ENCODE peak calls at places on chromosomes 11 and 22, in four cellular contexts. O is cardiac muscle cell, E is substantia nigra, U is stomach. X is an unnamed sample.

GRCh38 chr22:30866811-30867271 is 101.7 kb downstream of the MORC2 start:
- DNase-seq in U (no peak), E (no peak), O (no peak), X (no peak)

GRCh38 chr11:19938051-19938856 is 222.0 kb downstream of the DBX1 start:
- DNase-seq in U (peak; percentile 53), E (no peak), O (peak; percentile 75), X (peak; percentile 75)

GRCh38 chr11:112584674-112585073 is 324.0 kb upstream of the PLET1 start:
- DNase-seq in O (peak; percentile 41), E (no peak), U (no peak), X (no peak)

GRCh38 chr11:119103793-119104192 is 2.1 kb upstream of the DPAGT1 start:
- DNase-seq in U (no peak), O (no peak), E (no peak), X (no peak)

GRCh38 chr11:130181295-130182272 is 22.0 kb downstream of the ST14 start:
- DNase-seq in U (peak; percentile 56), O (peak; percentile 56), E (no peak), X (peak; percentile 67)

GRCh38 chr11:120431633-120432032 is 79.9 kb upstream of the GRIK4 start:
- DNase-seq in U (no peak), E (no peak), O (no peak), X (peak; percentile 62)

GRCh38 chr11:128686745-128687177 is 7.1 kb upstream of the FLI1 start:
- DNase-seq in O (peak; percentile 54), E (no peak), U (peak; percentile 52), X (peak; percentile 35)

GRCh38 chr11:113192121-113192925 is 122.1 kb upstream of the TTC12 start:
- DNase-seq in O (no peak), U (no peak), E (no peak), X (no peak)

GRCh38 chr11:130203766-130204702 is 44.5 kb downstream of the ST14 start:
- DNase-seq in E (no peak), U (no peak), O (no peak), X (no peak)

GRCh38 chr11:94417386-94417987 is 16.3 kb upstream of the GPR83 start:
- DNase-seq in E (no peak), U (no peak), O (peak; percentile 11), X (peak; percentile 24)

DNA sequence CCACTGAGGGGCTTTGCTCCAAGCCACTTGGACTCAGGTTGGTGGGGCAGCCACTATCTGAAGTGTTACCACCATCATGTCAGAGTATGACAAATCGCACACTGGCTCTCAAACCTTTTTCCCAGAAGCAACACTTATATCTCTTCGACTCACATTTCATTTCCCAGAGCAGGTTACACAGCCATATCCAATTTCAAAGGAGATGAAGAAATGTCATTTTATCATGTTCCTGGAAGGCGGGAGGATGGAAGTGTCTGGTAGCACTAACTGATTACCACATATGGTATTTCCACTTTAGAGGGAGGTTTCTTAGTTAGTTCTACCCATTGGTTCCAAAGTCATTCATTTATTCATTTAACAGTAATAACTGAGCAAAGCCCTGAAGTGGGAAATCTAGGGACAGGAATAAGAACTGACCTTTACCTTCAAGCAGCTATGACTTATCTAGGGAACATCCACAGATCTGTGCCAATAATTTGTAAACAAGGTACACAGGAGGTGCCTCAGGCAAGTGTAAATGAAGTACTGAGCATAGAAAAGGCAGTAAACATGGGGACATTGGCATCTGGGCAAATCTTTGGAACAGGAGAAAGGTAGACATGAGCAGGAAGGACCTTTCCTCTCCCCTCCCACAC is 54.9 kb upstream of the LRRC55 start:
- DNase-seq in E (no peak), U (no peak), O (peak; percentile 41), X (no peak)
- H3K27ac ChIP-seq in E (no peak overlapping the region), U (no peak overlapping the region), O (peak overlapping the region; percentile 49), X (no peak overlapping the region)

GRCh38 chr11:63698976-63699733 is 17.9 kb downstream of the RTN3 start:
- DNase-seq in O (no peak), E (no peak), U (no peak), X (no peak)
- H3K27ac ChIP-seq in O (peak overlapping the region; percentile 74), E (peak overlapping the region; percentile 73), U (peak overlapping the region; percentile 46), X (no peak overlapping the region)

DNA sequence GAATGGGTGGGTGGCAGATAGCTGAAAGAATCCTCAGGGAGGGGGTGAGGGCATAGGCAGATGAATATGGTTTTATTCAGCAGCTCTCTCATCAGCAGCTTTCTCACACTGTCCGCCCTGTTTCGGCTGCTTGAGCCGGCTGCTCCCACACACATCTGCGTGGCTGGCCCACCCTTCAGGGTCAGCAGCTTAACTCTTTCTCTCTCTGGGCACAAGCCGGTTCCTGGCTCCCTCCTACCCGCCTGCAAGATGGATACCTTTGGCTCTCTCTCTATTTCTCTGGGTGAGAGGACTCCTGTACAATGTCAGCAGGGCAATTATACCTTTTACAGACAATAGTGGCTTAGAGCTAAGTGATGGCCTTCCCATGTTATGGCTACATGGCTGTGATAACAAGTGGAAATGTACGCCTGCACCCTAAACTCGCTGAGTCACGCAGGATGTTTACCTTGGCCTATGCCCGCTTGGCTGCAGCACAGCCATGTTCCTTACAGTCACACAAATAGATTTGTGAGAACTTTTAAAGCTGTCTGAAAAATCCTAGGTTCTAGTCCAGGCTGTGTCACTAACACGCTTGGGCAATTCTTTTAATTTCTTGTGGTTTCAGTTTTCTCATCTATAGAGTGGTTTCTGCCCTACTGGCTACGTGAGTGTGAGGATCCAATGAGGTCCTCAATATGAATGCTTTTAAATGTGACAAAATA is 4.1 kb downstream of the MMP20 start:
- DNase-seq in U (no peak), E (no peak), O (no peak), X (peak; percentile 80)
- H3K27ac ChIP-seq in U (no peak overlapping the region), E (no peak overlapping the region), O (no peak overlapping the region), X (peak overlapping the region; percentile 58)

GRCh38 chr11:18697581-18697980 is 998 bp upstream of the TMEM86A start:
- DNase-seq in U (no peak), O (no peak), E (no peak), X (no peak)
- H3K27ac ChIP-seq in U (peak overlapping the region; percentile 93), O (no peak overlapping the region), E (no peak overlapping the region), X (no peak overlapping the region)

DNA sequence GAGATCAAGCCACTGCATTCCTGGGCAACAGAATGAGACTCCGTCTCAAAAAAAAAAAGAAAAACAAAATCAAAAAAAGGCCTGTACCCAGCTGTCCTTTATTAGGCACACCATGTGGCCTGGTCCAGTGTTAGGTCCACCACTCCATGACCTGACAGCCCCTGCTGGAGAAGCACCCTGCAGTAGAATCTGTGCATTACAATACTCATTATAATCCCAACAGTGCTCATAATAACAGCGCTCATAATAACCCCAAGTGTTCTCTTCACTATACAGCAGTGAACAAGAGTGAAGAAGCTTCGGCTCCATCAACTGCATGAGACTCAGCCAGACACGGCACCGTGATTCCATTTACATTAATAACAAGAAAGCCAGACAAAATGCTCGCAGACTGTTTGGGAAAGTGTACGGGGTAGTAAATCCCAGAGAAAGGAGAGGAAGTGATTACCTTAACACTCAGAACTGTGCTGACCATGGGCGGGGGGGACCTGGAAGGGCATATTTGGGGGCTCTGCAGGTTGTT is 8.9 kb upstream of the EHD1 start:
- DNase-seq in U (no peak), E (no peak), O (no peak), X (no peak)
- H3K27ac ChIP-seq in U (peak overlapping the region; percentile 84), E (peak overlapping the region; percentile 35), O (no peak overlapping the region), X (no peak overlapping the region)

GRCh38 chr11:117985953-117986887 is at the start of gene IL10RA:
- DNase-seq in E (peak; percentile 53), O (peak; percentile 85), U (peak; percentile 84), X (peak; percentile 32)
- H3K27ac ChIP-seq in E (peak within 1 kb of the TSS; percentile 60), O (no peak within 1 kb of the TSS), U (peak within 1 kb of the TSS; percentile 81), X (no peak within 1 kb of the TSS)

DNA sequence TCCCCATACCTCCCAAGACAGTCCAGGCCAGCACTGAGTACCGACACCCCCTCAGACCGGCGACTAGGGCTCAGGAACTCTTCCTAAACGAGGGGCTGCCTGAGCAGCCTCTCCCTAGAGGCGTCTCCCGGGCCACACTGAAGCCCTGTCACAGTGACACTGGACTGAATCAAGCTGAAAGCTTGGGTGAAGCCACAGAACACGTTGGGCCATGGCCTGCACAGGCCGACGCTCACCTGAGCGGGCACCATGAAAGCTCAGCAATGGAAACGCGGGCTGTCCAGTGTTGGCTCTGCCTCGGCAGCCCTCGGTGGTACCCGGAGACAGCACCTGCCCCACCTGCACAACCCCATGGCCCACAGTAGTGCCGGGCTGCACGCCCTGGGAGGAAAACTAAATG is 42.7 kb upstream of the MOB2 start:
- DNase-seq in E (no peak), U (no peak), O (no peak), X (no peak)
- H3K27ac ChIP-seq in E (no peak overlapping the region), U (no peak overlapping the region), O (no peak overlapping the region), X (no peak overlapping the region)

GRCh38 chr11:121656333-121657090 is 203.7 kb upstream of the SORL1-AS1 start:
- DNase-seq in E (no peak), O (no peak), U (no peak), X (no peak)
- H3K27ac ChIP-seq in E (peak overlapping the region; percentile 96), O (peak overlapping the region; percentile 80), U (peak overlapping the region; percentile 91), X (peak overlapping the region; percentile 98)

GRCh38 chr11:76977791-76978190 is 56.4 kb upstream of the B3GNT6 start:
- DNase-seq in O (no peak), E (no peak), U (no peak), X (no peak)

GRCh38 chr11:76978818-76979217 is 55.4 kb upstream of the B3GNT6 start:
- DNase-seq in E (no peak), O (no peak), U (no peak), X (no peak)

GRCh38 chr11:76978239-76978638 is 56.0 kb upstream of the B3GNT6 start:
- DNase-seq in O (no peak), U (no peak), E (no peak), X (no peak)

GRCh38 chr11:76984741-76985140 is 49.5 kb upstream of the B3GNT6 start:
- DNase-seq in U (no peak), E (no peak), O (no peak), X (no peak)

DNA sequence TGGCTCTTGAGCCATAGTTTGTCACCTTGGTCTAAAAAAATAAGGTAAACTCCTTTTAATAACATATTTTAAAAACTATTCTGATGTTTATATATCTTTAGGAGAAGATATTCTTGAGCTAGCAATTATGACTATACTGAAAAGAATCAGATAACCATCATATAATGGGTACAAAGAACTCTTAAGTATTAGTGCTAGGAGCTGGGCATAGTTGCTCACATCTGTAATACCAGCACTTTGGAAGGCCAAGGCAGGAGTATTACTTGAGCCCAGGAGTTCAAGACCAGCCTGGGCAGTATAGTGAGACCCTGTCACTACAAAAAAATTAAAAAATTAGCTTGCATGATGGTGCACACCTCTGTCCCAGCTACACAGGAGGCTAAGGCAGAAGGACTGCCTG is 54.0 kb upstream of the B3GNT6 start:
- DNase-seq in E (no peak), O (no peak), U (no peak), X (no peak)
- H3K27ac ChIP-seq in E (no peak overlapping the region), O (no peak overlapping the region), U (no peak overlapping the region), X (no peak overlapping the region)

GRCh38 chr11:17542249-17542648 is 2.0 kb downstream of the USH1C start:
- DNase-seq in U (peak; percentile 72), O (no peak), E (no peak), X (no peak)
- H3K27ac ChIP-seq in U (peak overlapping the region; percentile 55), O (no peak overlapping the region), E (no peak overlapping the region), X (no peak overlapping the region)